ENCODE peak calls at places on chromosomes 7 and 10, in nine cellular contexts. I, L, W, S, K, Q, B, E and Y are unnamed samples.

GRCh38 chr7:148286150-148286549 is 304.4 kb upstream of the C7orf33 start:
- DNase-seq in I (no peak), L (no peak), W (peak), S (no peak), K (peak), Q (no peak), B (no peak), E (no peak), Y (peak)

GRCh38 chr7:3244241-3244814 is 56.7 kb upstream of the SDK1 start:
- DNase-seq in I (no peak), L (no peak), W (peak), S (no peak), K (no peak), Q (no peak), B (peak), E (no peak), Y (peak)

GRCh38 chr10:128189176-128189575 is 63.0 kb upstream of the MKI67 start:
- DNase-seq in I (no peak), L (no peak), W (no peak), S (no peak), K (no peak), Q (no peak), B (no peak), E (no peak), Y (no peak)

GRCh38 chr7:80428161-80429054 is 83.5 kb downstream of the GNAT3 start:
- DNase-seq in I (no peak), L (peak), W (peak), S (peak), K (peak), Q (peak), B (no peak), E (peak), Y (peak)

GRCh38 chr7:139619367-139619657 is 95.8 kb downstream of the CLEC2L start:
- DNase-seq in I (no peak), L (peak), W (peak), S (no peak), K (no peak), Q (no peak), B (no peak), E (no peak), Y (peak)

GRCh38 chr10:76297787-76298281 is 866.4 kb downstream of the LRMDA start:
- DNase-seq in I (no peak), L (no peak), W (peak), S (no peak), K (no peak), Q (no peak), B (no peak), E (no peak), Y (no peak)

GRCh38 chr10:114648368-114648767 is 9.7 kb downstream of the ABLIM1 start:
- DNase-seq in I (no peak), L (no peak), W (peak), S (no peak), K (no peak), Q (no peak), B (peak), E (no peak), Y (peak)

GRCh38 chr10:47303105-47303504 is 3.1 kb downstream of the GDF10 start:
- DNase-seq in I (no peak), L (no peak), W (no peak), S (no peak), K (no peak), Q (no peak), B (no peak), E (no peak), Y (no peak)

GRCh38 chr10:44759122-44759521 is 152.0 kb upstream of the TMEM72 start:
- DNase-seq in I (no peak), L (no peak), W (no peak), S (no peak), K (no peak), Q (no peak), B (no peak), E (no peak), Y (no peak)